ENCODE peak calls at places on chromosomes 4 and X, in ten cellular contexts. One of them, this sample, is unnamed.

GRCh38 chr4:183097251-183098079 is 1.6 kb upstream of the WWC2 start:
- DNase-seq in AG04449: no peak
- DNase-seq in nephron progenitor cell: peak; percentile 53
- DNase-seq in progenitor cell of endocrine pancreas: no peak
- DNase-seq in WTC11: peak; percentile 52
- DNase-seq in bronchial epithelial cell: no peak
- DNase-seq in uterus: peak; percentile 24
- DNase-seq in IMR-90: no peak
- DNase-seq in CD4-positive, alpha-beta T cell: no peak
- DNase-seq in heart right ventricle: peak; percentile 16
- DNase-seq in this sample: no peak

GRCh38 chr4:87014284-87014782 is 79.5 kb downstream of the AFF1 start:
- DNase-seq in uterus: no peak
- DNase-seq in IMR-90: peak; percentile 39
- DNase-seq in CD4-positive, alpha-beta T cell: no peak
- DNase-seq in WTC11: no peak
- DNase-seq in heart right ventricle: no peak
- DNase-seq in AG04449: no peak
- DNase-seq in progenitor cell of endocrine pancreas: no peak
- DNase-seq in nephron progenitor cell: no peak
- DNase-seq in bronchial epithelial cell: peak; percentile 34
- DNase-seq in this sample: no peak

GRCh38 chr4:57639566-57640328 is 529.6 kb upstream of the IGFBP7 start:
- DNase-seq in CD4-positive, alpha-beta T cell: no peak
- DNase-seq in heart right ventricle: no peak
- DNase-seq in AG04449: no peak
- DNase-seq in uterus: no peak
- DNase-seq in WTC11: peak; percentile 9
- DNase-seq in IMR-90: no peak
- DNase-seq in progenitor cell of endocrine pancreas: no peak
- DNase-seq in nephron progenitor cell: peak; percentile 10
- DNase-seq in bronchial epithelial cell: no peak
- DNase-seq in this sample: no peak

GRCh38 chrX:53048169-53049126 is at the start of gene GPR173:
- DNase-seq in WTC11: peak; percentile 57
- DNase-seq in nephron progenitor cell: peak; percentile 41
- DNase-seq in progenitor cell of endocrine pancreas: peak; percentile 27
- DNase-seq in bronchial epithelial cell: no peak
- DNase-seq in IMR-90: peak; percentile 66
- DNase-seq in CD4-positive, alpha-beta T cell: no peak
- DNase-seq in AG04449: no peak
- DNase-seq in heart right ventricle: peak; percentile 36
- DNase-seq in uterus: peak; percentile 50
- DNase-seq in this sample: no peak

GRCh38 chrX:134622056-134622812 is 36.0 kb downstream of the PLAC1 start:
- DNase-seq in heart right ventricle: peak; percentile 5
- DNase-seq in bronchial epithelial cell: peak; percentile 79
- DNase-seq in AG04449: peak; percentile 47
- DNase-seq in WTC11: peak; percentile 12
- DNase-seq in progenitor cell of endocrine pancreas: no peak
- DNase-seq in IMR-90: peak; percentile 89
- DNase-seq in nephron progenitor cell: no peak
- DNase-seq in uterus: no peak
- DNase-seq in CD4-positive, alpha-beta T cell: no peak
- DNase-seq in this sample: no peak

GRCh38 chrX:29478336-29479069 is 736.9 kb upstream of the MAGEB2 start:
- DNase-seq in heart right ventricle: peak; percentile 2
- DNase-seq in AG04449: no peak
- DNase-seq in progenitor cell of endocrine pancreas: no peak
- DNase-seq in nephron progenitor cell: peak; percentile 32
- DNase-seq in CD4-positive, alpha-beta T cell: no peak
- DNase-seq in WTC11: peak; percentile 15
- DNase-seq in uterus: no peak
- DNase-seq in bronchial epithelial cell: peak; percentile 0
- DNase-seq in IMR-90: peak; percentile 26
- DNase-seq in this sample: no peak

GRCh38 chr4:98462487-98462886 is 195.9 kb downstream of the TSPAN5 start:
- DNase-seq in heart right ventricle: no peak
- DNase-seq in IMR-90: no peak
- DNase-seq in nephron progenitor cell: no peak
- DNase-seq in WTC11: no peak
- DNase-seq in progenitor cell of endocrine pancreas: no peak
- DNase-seq in AG04449: no peak
- DNase-seq in uterus: no peak
- DNase-seq in CD4-positive, alpha-beta T cell: no peak
- DNase-seq in bronchial epithelial cell: no peak
- DNase-seq in this sample: no peak

GRCh38 chr4:76570141-76570989 is 135.3 kb downstream of the SHROOM3 start:
- DNase-seq in heart right ventricle: no peak
- DNase-seq in IMR-90: peak; percentile 89
- DNase-seq in progenitor cell of endocrine pancreas: no peak
- DNase-seq in nephron progenitor cell: peak; percentile 38
- DNase-seq in AG04449: no peak
- DNase-seq in CD4-positive, alpha-beta T cell: no peak
- DNase-seq in bronchial epithelial cell: peak; percentile 82
- DNase-seq in WTC11: no peak
- DNase-seq in uterus: no peak
- DNase-seq in this sample: no peak

GRCh38 chr4:146132445-146132844 is 43.1 kb upstream of the LSM6 start:
- DNase-seq in WTC11: no peak
- DNase-seq in nephron progenitor cell: no peak
- DNase-seq in uterus: no peak
- DNase-seq in CD4-positive, alpha-beta T cell: no peak
- DNase-seq in progenitor cell of endocrine pancreas: no peak
- DNase-seq in bronchial epithelial cell: peak; percentile 51
- DNase-seq in IMR-90: no peak
- DNase-seq in AG04449: no peak
- DNase-seq in heart right ventricle: no peak
- DNase-seq in this sample: no peak

GRCh38 chrX:58025979-58026378 is 115.7 kb upstream of the ZXDA start:
- DNase-seq in IMR-90: peak; percentile 25
- DNase-seq in bronchial epithelial cell: peak; percentile 33
- DNase-seq in AG04449: no peak
- DNase-seq in progenitor cell of endocrine pancreas: no peak
- DNase-seq in uterus: no peak
- DNase-seq in WTC11: peak; percentile 9
- DNase-seq in CD4-positive, alpha-beta T cell: peak; percentile 5
- DNase-seq in nephron progenitor cell: no peak
- DNase-seq in heart right ventricle: peak; percentile 8
- DNase-seq in this sample: no peak

GRCh38 chrX:3939967-3940610 is 226.6 kb upstream of the PRKX start:
- DNase-seq in IMR-90: peak; percentile 20
- DNase-seq in nephron progenitor cell: no peak
- DNase-seq in WTC11: no peak
- DNase-seq in uterus: no peak
- DNase-seq in progenitor cell of endocrine pancreas: no peak
- DNase-seq in bronchial epithelial cell: peak; percentile 2
- DNase-seq in CD4-positive, alpha-beta T cell: no peak
- DNase-seq in AG04449: no peak
- DNase-seq in heart right ventricle: no peak
- DNase-seq in this sample: no peak
- TF ChIP-seq CTCF in IMR-90: peak; percentile 56
- TF ChIP-seq CTCF in nephron progenitor cell: peak; percentile 52
- TF ChIP-seq CTCF in WTC11: no peak
- TF ChIP-seq CTCF in uterus: no peak
- TF ChIP-seq CTCF in progenitor cell of endocrine pancreas: peak; percentile 74
- TF ChIP-seq CTCF in bronchial epithelial cell: no peak
- TF ChIP-seq CTCF in CD4-positive, alpha-beta T cell: peak; percentile 18
- TF ChIP-seq CTCF in AG04449: no peak
- TF ChIP-seq CTCF in heart right ventricle: peak; percentile 26
- TF ChIP-seq CTCF in this sample: no peak

DNA sequence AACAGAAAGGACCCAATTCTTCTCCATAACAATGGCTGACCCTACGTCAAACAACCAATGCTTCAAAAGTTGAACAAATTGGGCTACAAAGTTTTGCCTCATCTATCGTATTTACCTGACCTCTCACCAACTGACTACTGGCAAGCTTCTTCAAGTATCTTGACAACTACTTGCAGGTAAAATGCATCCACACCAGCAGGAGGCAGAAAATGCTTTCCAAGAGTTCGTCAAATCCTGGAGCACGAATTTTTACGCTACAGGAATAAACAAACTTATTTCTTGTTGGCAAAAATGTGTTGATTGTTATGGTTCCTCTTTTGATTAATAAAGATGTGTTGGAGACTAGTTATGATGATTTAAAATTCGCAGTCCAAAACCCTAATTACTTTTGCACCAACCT is 6.7 kb upstream of the GAB1 start:
- DNase-seq in AG04449: no peak
- DNase-seq in IMR-90: no peak
- DNase-seq in uterus: no peak
- DNase-seq in bronchial epithelial cell: no peak
- DNase-seq in CD4-positive, alpha-beta T cell: no peak
- DNase-seq in heart right ventricle: no peak
- DNase-seq in WTC11: no peak
- DNase-seq in nephron progenitor cell: no peak
- DNase-seq in progenitor cell of endocrine pancreas: no peak
- DNase-seq in this sample: no peak
- TF ChIP-seq CTCF in AG04449: no peak
- TF ChIP-seq CTCF in IMR-90: no peak
- TF ChIP-seq CTCF in uterus: no peak
- TF ChIP-seq CTCF in bronchial epithelial cell: no peak
- TF ChIP-seq CTCF in CD4-positive, alpha-beta T cell: no peak
- TF ChIP-seq CTCF in heart right ventricle: no peak
- TF ChIP-seq CTCF in WTC11: no peak
- TF ChIP-seq CTCF in nephron progenitor cell: no peak
- TF ChIP-seq CTCF in progenitor cell of endocrine pancreas: no peak
- TF ChIP-seq CTCF in this sample: no peak

GRCh38 chr4:137069473-137069872 is 462.8 kb downstream of the PCDH18 start:
- DNase-seq in bronchial epithelial cell: no peak
- DNase-seq in heart right ventricle: no peak
- DNase-seq in CD4-positive, alpha-beta T cell: no peak
- DNase-seq in AG04449: no peak
- DNase-seq in uterus: no peak
- DNase-seq in IMR-90: no peak
- DNase-seq in WTC11: no peak
- DNase-seq in progenitor cell of endocrine pancreas: no peak
- DNase-seq in nephron progenitor cell: no peak
- DNase-seq in this sample: no peak
- TF ChIP-seq CTCF in bronchial epithelial cell: no peak
- TF ChIP-seq CTCF in heart right ventricle: no peak
- TF ChIP-seq CTCF in CD4-positive, alpha-beta T cell: no peak
- TF ChIP-seq CTCF in AG04449: no peak
- TF ChIP-seq CTCF in uterus: no peak
- TF ChIP-seq CTCF in IMR-90: no peak
- TF ChIP-seq CTCF in WTC11: no peak
- TF ChIP-seq CTCF in progenitor cell of endocrine pancreas: no peak
- TF ChIP-seq CTCF in nephron progenitor cell: no peak
- TF ChIP-seq CTCF in this sample: no peak

GRCh38 chr4:103207673-103208072 is 9.5 kb upstream of the CENPE start:
- DNase-seq in CD4-positive, alpha-beta T cell: no peak
- DNase-seq in IMR-90: no peak
- DNase-seq in heart right ventricle: no peak
- DNase-seq in nephron progenitor cell: no peak
- DNase-seq in WTC11: peak; percentile 49
- DNase-seq in AG04449: no peak
- DNase-seq in progenitor cell of endocrine pancreas: no peak
- DNase-seq in uterus: no peak
- DNase-seq in bronchial epithelial cell: peak; percentile 32
- DNase-seq in this sample: no peak
- TF ChIP-seq CTCF in CD4-positive, alpha-beta T cell: no peak
- TF ChIP-seq CTCF in IMR-90: no peak
- TF ChIP-seq CTCF in heart right ventricle: no peak
- TF ChIP-seq CTCF in nephron progenitor cell: no peak
- TF ChIP-seq CTCF in WTC11: no peak
- TF ChIP-seq CTCF in AG04449: no peak
- TF ChIP-seq CTCF in progenitor cell of endocrine pancreas: no peak
- TF ChIP-seq CTCF in uterus: no peak
- TF ChIP-seq CTCF in bronchial epithelial cell: peak; percentile 43
- TF ChIP-seq CTCF in this sample: no peak

GRCh38 chr4:141849367-141849766 is 213.0 kb downstream of the IL15 start:
- DNase-seq in progenitor cell of endocrine pancreas: no peak
- DNase-seq in uterus: no peak
- DNase-seq in bronchial epithelial cell: no peak
- DNase-seq in heart right ventricle: no peak
- DNase-seq in CD4-positive, alpha-beta T cell: no peak
- DNase-seq in AG04449: no peak
- DNase-seq in WTC11: no peak
- DNase-seq in IMR-90: no peak
- DNase-seq in nephron progenitor cell: no peak
- DNase-seq in this sample: no peak
- TF ChIP-seq CTCF in progenitor cell of endocrine pancreas: no peak
- TF ChIP-seq CTCF in uterus: no peak
- TF ChIP-seq CTCF in bronchial epithelial cell: no peak
- TF ChIP-seq CTCF in heart right ventricle: no peak
- TF ChIP-seq CTCF in CD4-positive, alpha-beta T cell: no peak
- TF ChIP-seq CTCF in AG04449: no peak
- TF ChIP-seq CTCF in WTC11: no peak
- TF ChIP-seq CTCF in IMR-90: no peak
- TF ChIP-seq CTCF in nephron progenitor cell: no peak
- TF ChIP-seq CTCF in this sample: no peak

DNA sequence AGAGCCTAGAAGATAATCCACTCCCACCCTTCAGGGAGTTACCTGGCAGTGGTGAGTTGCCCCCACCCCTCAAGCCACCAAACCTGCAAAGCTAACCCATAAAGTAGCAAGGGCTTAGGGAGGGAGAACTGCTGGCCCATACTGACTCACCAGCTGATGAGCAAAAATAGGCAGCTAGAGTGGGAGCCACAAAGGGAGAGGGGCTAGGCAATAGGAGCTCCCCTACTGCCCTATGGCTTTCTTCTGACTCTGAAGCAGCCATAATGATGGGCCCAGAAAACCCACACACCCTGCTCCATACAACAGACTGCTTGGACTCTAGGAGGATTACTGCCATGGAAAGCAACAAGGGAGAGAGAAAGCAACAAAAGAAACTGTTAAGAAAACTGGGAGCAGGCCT is 8.0 kb downstream of the SNX12 start:
- DNase-seq in bronchial epithelial cell: no peak
- DNase-seq in CD4-positive, alpha-beta T cell: no peak
- DNase-seq in nephron progenitor cell: no peak
- DNase-seq in WTC11: no peak
- DNase-seq in IMR-90: no peak
- DNase-seq in progenitor cell of endocrine pancreas: no peak
- DNase-seq in uterus: no peak
- DNase-seq in heart right ventricle: no peak
- DNase-seq in AG04449: no peak
- DNase-seq in this sample: no peak
- TF ChIP-seq CTCF in bronchial epithelial cell: no peak
- TF ChIP-seq CTCF in CD4-positive, alpha-beta T cell: no peak
- TF ChIP-seq CTCF in nephron progenitor cell: no peak
- TF ChIP-seq CTCF in WTC11: no peak
- TF ChIP-seq CTCF in IMR-90: no peak
- TF ChIP-seq CTCF in progenitor cell of endocrine pancreas: no peak
- TF ChIP-seq CTCF in uterus: no peak
- TF ChIP-seq CTCF in heart right ventricle: no peak
- TF ChIP-seq CTCF in AG04449: no peak
- TF ChIP-seq CTCF in this sample: no peak